ENCODE peak calls at places on chromosome 20, in nine cellular contexts. P is IMR-90, I is HCT116, V is stomach, K is gastrocnemius medialis, D is ovary, U is endothelial cell of umbilical vein, A is Peyer's patch, R is heart left ventricle. L is an unnamed sample. For H3K27me3, the result is how much of the 10 kb centered on the place peaks cover.

GRCh38 chr20:51937780-51938179 is 135.5 kb upstream of the SALL4 start:
- DNase-seq in K (no peak), P (no peak), I (no peak), A (no peak), U (no peak), V (no peak), D (no peak), R (no peak), L (no peak)

GRCh38 chr20:14583413-14583812 is 246.0 kb upstream of the FLRT3 start:
- DNase-seq in K (no peak), U (no peak), P (peak), D (no peak), R (no peak), V (no peak), A (no peak), I (peak), L (no peak)

GRCh38 chr20:24747015-24747712 is 201.9 kb upstream of the CST7 start:
- DNase-seq in U (no peak), R (no peak), K (no peak), D (no peak), V (peak), P (no peak), I (no peak), A (no peak), L (no peak)

GRCh38 chr20:55069951-55070350 is 594.6 kb downstream of the DOK5 start:
- DNase-seq in P (no peak), I (no peak), R (no peak), U (no peak), D (no peak), K (no peak), A (no peak), V (no peak), L (no peak)

GRCh38 chr20:18056174-18057105 is 1.3 kb downstream of the OVOL2 start:
- DNase-seq in R (no peak), U (no peak), I (no peak), P (no peak), V (peak), D (no peak), A (no peak), K (no peak), L (no peak)

GRCh38 chr20:60565093-60565492 is 606.9 kb downstream of the CDH26 start:
- DNase-seq in R (no peak), A (no peak), D (no peak), I (no peak), U (no peak), V (no peak), K (no peak), P (no peak), L (no peak)

GRCh38 chr20:21812384-21812783 is 106.9 kb downstream of the PAX1 start:
- DNase-seq in P (no peak), K (no peak), I (no peak), V (no peak), U (no peak), R (no peak), D (no peak), A (no peak), L (no peak)

GRCh38 chr20:36274248-36274841 is 31.8 kb upstream of the DLGAP4 start:
- DNase-seq in P (no peak), D (no peak), V (no peak), A (no peak), K (no peak), I (no peak), U (no peak), R (no peak), L (no peak)

GRCh38 chr20:50710492-50711063 is 19.2 kb upstream of the RIPOR3 start:
- DNase-seq in V (no peak), R (no peak), A (no peak), P (peak), U (no peak), D (no peak), K (peak), I (no peak), L (no peak)

GRCh38 chr20:44056010-44056698 is 130.8 kb downstream of the JPH2 start:
- DNase-seq in R (peak), P (no peak), U (peak), A (peak), D (no peak), I (no peak), V (peak), K (no peak), L (no peak)

GRCh38 chr20:12372557-12372956 is 454.9 kb downstream of the BTBD3 start:
- DNase-seq in K (no peak), D (no peak), U (no peak), I (no peak), A (no peak), R (no peak), V (no peak), P (no peak), L (no peak)

GRCh38 chr20:5657190-5657872 is 92.9 kb upstream of the SHLD1 start:
- DNase-seq in A (no peak), I (no peak), U (peak), V (no peak), R (peak), K (peak), D (peak), P (peak), L (peak)

GRCh38 chr20:20820104-20820503 is 107.7 kb upstream of the RALGAPA2 start:
- DNase-seq in V (peak), P (no peak), U (peak), A (no peak), D (no peak), R (peak), I (peak), K (no peak), L (no peak)

GRCh38 chr20:39264506-39265172 is 302.5 kb downstream of the DHX35 start:
- DNase-seq in P (peak), K (peak), I (peak), A (peak), R (peak), V (peak), U (peak), D (peak), L (peak)

GRCh38 chr20:36272547-36273220 is 33.5 kb upstream of the DLGAP4 start:
- DNase-seq in K (no peak), V (no peak), D (no peak), P (no peak), R (no peak), A (no peak), U (no peak), I (no peak), L (no peak)

GRCh38 chr20:39880890-39881289 is 808.1 kb downstream of the MAFB start:
- DNase-seq in D (no peak), P (no peak), K (no peak), R (no peak), I (no peak), U (peak), V (no peak), A (no peak), L (no peak)

GRCh38 chr20:17747431-17747846 is 47.7 kb downstream of the BANF2 start:
- DNase-seq in R (no peak), I (peak), P (peak), A (no peak), U (peak), D (no peak), V (peak), K (peak), L (no peak)

GRCh38 chr20:35319206-35320197 is 27.3 kb upstream of the FAM83C start:
- DNase-seq in I (no peak), A (no peak), K (no peak), V (no peak), R (no peak), U (peak), P (peak), D (no peak), L (no peak)

GRCh38 chr20:50982372-50982771 is 23.8 kb downstream of the MOCS3 start:
- DNase-seq in U (no peak), R (no peak), A (no peak), D (no peak), K (no peak), V (peak), I (no peak), P (peak), L (peak)

GRCh38 chr20:9615766-9616454 is 101.5 kb downstream of the LAMP5 start:
- DNase-seq in V (no peak), U (no peak), D (no peak), P (no peak), A (no peak), K (no peak), R (no peak), I (no peak), L (no peak)

GRCh38 chr20:13302647-13303425 is 81.8 kb downstream of the ISM1 start:
- DNase-seq in D (no peak), U (peak), P (no peak), V (no peak), I (peak), A (no peak), K (no peak), R (no peak), L (no peak)

GRCh38 chr20:45097485-45098095 is 3.3 kb downstream of the KCNS1 start:
- DNase-seq in A (no peak), R (no peak), U (peak), I (no peak), K (no peak), P (no peak), V (no peak), D (no peak), L (no peak)

GRCh38 chr20:12217382-12217781 is 299.7 kb downstream of the BTBD3 start:
- DNase-seq in K (no peak), P (no peak), V (no peak), A (no peak), U (no peak), R (no peak), I (no peak), D (no peak), L (no peak)

DNA sequence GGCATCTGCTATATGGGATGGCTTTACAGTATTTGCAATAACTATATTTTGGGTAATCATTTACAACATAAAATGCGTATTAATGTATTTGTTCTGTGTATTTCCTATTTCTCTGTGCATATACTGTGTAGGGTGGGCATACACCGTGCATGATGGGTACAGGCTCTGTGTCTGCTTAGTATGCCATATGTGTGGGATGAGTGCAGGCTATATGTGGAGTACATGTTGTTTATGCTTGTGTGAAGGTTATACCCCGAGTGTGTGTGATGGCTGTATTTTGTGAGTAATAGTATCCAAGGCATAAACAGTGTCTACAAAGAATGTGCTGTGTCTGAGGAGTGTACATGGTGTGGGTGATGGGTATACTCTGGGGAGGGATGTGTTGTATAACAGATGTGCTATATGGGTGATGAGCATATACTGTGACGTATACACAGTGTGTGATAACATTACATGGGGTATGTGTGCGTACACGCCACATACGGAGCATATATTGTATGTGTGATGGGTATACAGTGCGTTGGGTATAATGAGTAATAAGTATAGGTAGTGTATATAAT is 52.7 kb downstream of the CPXM1 start:
- DNase-seq in V (no peak), I (no peak), U (no peak), D (no peak), R (no peak), K (no peak), A (no peak), P (peak), L (no peak)
- H3K27me3 ChIP-seq in V (under half), I (under half), U (under half), D (under half), R (under half), K (under half), A (under half), P (under half), L (under half)

DNA sequence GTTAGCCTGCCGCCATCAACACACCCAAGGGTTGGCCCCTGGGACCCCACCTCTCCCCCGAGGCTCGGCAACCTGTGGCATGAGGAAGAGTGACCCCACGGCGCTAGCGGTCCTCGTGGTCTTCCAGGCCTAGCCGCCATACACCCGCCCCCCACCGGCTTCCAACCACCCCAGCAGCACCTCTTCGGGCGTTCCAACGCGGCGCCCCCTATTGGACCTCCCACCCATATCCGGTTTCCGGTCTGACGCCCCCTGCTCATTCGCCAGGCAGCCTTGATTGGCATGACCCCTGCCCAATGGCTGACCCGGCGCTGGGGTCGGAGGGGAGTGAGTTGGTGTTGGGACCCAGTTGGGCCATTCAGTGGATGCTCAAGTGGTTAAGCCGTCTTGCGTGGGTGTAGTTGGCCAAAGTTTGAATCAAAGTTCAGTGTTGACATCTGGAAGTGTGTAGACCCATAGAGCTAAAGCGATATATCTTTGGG is at the start of gene GNAS-AS1:
- DNase-seq in A (peak), D (peak), V (peak), K (peak), P (peak), R (peak), I (no peak), U (no peak), L (peak)
- TF ChIP-seq POLR2A in A (no peak), D (no peak), V (no peak), K (no peak), P (no peak), R (no peak), I (no peak), U (no peak), L (no peak)

DNA sequence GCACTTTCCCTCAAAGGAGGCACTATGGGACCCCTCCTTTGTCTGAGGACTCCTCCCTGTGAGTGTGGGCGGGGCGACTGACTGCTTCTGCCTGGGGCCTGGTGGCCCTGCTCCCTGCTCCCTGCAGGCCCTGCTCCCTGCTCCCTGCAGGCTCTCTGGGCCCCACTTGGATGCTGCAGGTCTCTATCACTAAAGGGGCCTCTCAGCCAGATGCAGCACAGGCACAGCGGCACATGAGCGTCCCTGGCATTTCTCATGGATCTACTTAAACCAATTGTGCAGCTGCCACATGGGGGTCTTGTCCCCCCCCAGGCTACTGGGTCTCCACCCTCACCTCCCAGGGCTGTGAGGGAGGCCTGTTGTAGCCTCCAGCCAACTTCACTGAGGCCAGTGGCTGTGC is 7.8 kb downstream of the EEF1A2 start:
- DNase-seq in D (no peak), V (no peak), K (peak), I (no peak), U (no peak), P (no peak), A (no peak), R (no peak), L (no peak)
- H3K27me3 ChIP-seq in D (under half), V (under half), K (under half), I (under half), U (under half), P (under half), A (under half), R (under half), L (under half)

GRCh38 chr20:62182469-62183425 is at the start of gene MTG2:
- DNase-seq in D (peak), R (peak), I (peak), K (peak), A (peak), U (peak), V (peak), P (peak), L (peak)
- TF ChIP-seq POLR2A in D (peak), R (no peak), I (peak), K (peak), A (peak), U (peak), V (peak), P (peak), L (peak)